ENCODE peak calls at places on chromosomes 6 and 20, in nine cellular contexts. One of them, this sample, is unnamed.

GRCh38 chr20:16423311-16424212 is 149.7 kb downstream of the KIF16B start:
- DNase-seq in activated naive CD8-positive, alpha-beta T cell treated with anti-CD3 and anti-CD28 coated beads, Interleukin-2, amount 50 U/mL, for 16 hours: no peak
- DNase-seq in heart right ventricle: no peak
- DNase-seq in Kasumi-1: no peak
- DNase-seq in RPMI8226: no peak
- DNase-seq in ELR: peak; percentile 19
- DNase-seq in stimulated activated CD4-positive, alpha-beta T cell treated with anti-CD3 and anti-CD28 coated beads, Interleukin-12 subunit alpha, Interleukin-12 subunit beta, amount 100 ng/mL, for 48 hours: no peak
- DNase-seq in GM19239: no peak
- DNase-seq in H7: no peak
- DNase-seq in this sample: no peak

GRCh38 chr20:9978395-9979004 is 56.3 kb upstream of the ANKEF1 start:
- DNase-seq in activated naive CD8-positive, alpha-beta T cell treated with anti-CD3 and anti-CD28 coated beads, Interleukin-2, amount 50 U/mL, for 16 hours: no peak
- DNase-seq in heart right ventricle: peak; percentile 64
- DNase-seq in Kasumi-1: peak; percentile 88
- DNase-seq in RPMI8226: peak; percentile 75
- DNase-seq in ELR: peak; percentile 91
- DNase-seq in stimulated activated CD4-positive, alpha-beta T cell treated with anti-CD3 and anti-CD28 coated beads, Interleukin-12 subunit alpha, Interleukin-12 subunit beta, amount 100 ng/mL, for 48 hours: peak; percentile 0
- DNase-seq in GM19239: peak; percentile 8
- DNase-seq in H7: peak; percentile 43
- DNase-seq in this sample: peak; percentile 92

GRCh38 chr20:25220021-25220730 is 24.7 kb downstream of the ENTPD6 start:
- DNase-seq in activated naive CD8-positive, alpha-beta T cell treated with anti-CD3 and anti-CD28 coated beads, Interleukin-2, amount 50 U/mL, for 16 hours: no peak
- DNase-seq in heart right ventricle: no peak
- DNase-seq in Kasumi-1: no peak
- DNase-seq in RPMI8226: no peak
- DNase-seq in ELR: peak; percentile 17
- DNase-seq in stimulated activated CD4-positive, alpha-beta T cell treated with anti-CD3 and anti-CD28 coated beads, Interleukin-12 subunit alpha, Interleukin-12 subunit beta, amount 100 ng/mL, for 48 hours: no peak
- DNase-seq in GM19239: no peak
- DNase-seq in H7: peak; percentile 70
- DNase-seq in this sample: peak; percentile 74

GRCh38 chr6:7311920-7312615 is 931 bp downstream of the SSR1 start:
- DNase-seq in activated naive CD8-positive, alpha-beta T cell treated with anti-CD3 and anti-CD28 coated beads, Interleukin-2, amount 50 U/mL, for 16 hours: no peak
- DNase-seq in heart right ventricle: no peak
- DNase-seq in Kasumi-1: peak; percentile 17
- DNase-seq in RPMI8226: peak; percentile 47
- DNase-seq in ELR: peak; percentile 19
- DNase-seq in stimulated activated CD4-positive, alpha-beta T cell treated with anti-CD3 and anti-CD28 coated beads, Interleukin-12 subunit alpha, Interleukin-12 subunit beta, amount 100 ng/mL, for 48 hours: no peak
- DNase-seq in GM19239: peak; percentile 28
- DNase-seq in H7: no peak
- DNase-seq in this sample: peak; percentile 43

GRCh38 chr6:30793521-30794194 is 49.3 kb upstream of the IER3 start:
- DNase-seq in activated naive CD8-positive, alpha-beta T cell treated with anti-CD3 and anti-CD28 coated beads, Interleukin-2, amount 50 U/mL, for 16 hours: no peak
- DNase-seq in heart right ventricle: no peak
- DNase-seq in Kasumi-1: peak; percentile 23
- DNase-seq in RPMI8226: peak; percentile 43
- DNase-seq in ELR: peak; percentile 78
- DNase-seq in stimulated activated CD4-positive, alpha-beta T cell treated with anti-CD3 and anti-CD28 coated beads, Interleukin-12 subunit alpha, Interleukin-12 subunit beta, amount 100 ng/mL, for 48 hours: no peak
- DNase-seq in GM19239: peak; percentile 59
- DNase-seq in H7: no peak
- DNase-seq in this sample: no peak

GRCh38 chr6:126947070-126947469 is 171.4 kb upstream of the RSPO3 start:
- DNase-seq in activated naive CD8-positive, alpha-beta T cell treated with anti-CD3 and anti-CD28 coated beads, Interleukin-2, amount 50 U/mL, for 16 hours: no peak
- DNase-seq in heart right ventricle: no peak
- DNase-seq in Kasumi-1: no peak
- DNase-seq in RPMI8226: no peak
- DNase-seq in ELR: no peak
- DNase-seq in stimulated activated CD4-positive, alpha-beta T cell treated with anti-CD3 and anti-CD28 coated beads, Interleukin-12 subunit alpha, Interleukin-12 subunit beta, amount 100 ng/mL, for 48 hours: no peak
- DNase-seq in GM19239: no peak
- DNase-seq in H7: no peak
- DNase-seq in this sample: no peak

GRCh38 chr20:4371623-4372246 is 350.0 kb upstream of the PRND start:
- DNase-seq in activated naive CD8-positive, alpha-beta T cell treated with anti-CD3 and anti-CD28 coated beads, Interleukin-2, amount 50 U/mL, for 16 hours: no peak
- DNase-seq in heart right ventricle: no peak
- DNase-seq in Kasumi-1: peak; percentile 22
- DNase-seq in RPMI8226: no peak
- DNase-seq in ELR: no peak
- DNase-seq in stimulated activated CD4-positive, alpha-beta T cell treated with anti-CD3 and anti-CD28 coated beads, Interleukin-12 subunit alpha, Interleukin-12 subunit beta, amount 100 ng/mL, for 48 hours: no peak
- DNase-seq in GM19239: no peak
- DNase-seq in H7: no peak
- DNase-seq in this sample: no peak

GRCh38 chr6:87731818-87732661 is 30.0 kb upstream of the AKIRIN2 start:
- DNase-seq in activated naive CD8-positive, alpha-beta T cell treated with anti-CD3 and anti-CD28 coated beads, Interleukin-2, amount 50 U/mL, for 16 hours: no peak
- DNase-seq in heart right ventricle: peak; percentile 82
- DNase-seq in Kasumi-1: peak; percentile 99
- DNase-seq in RPMI8226: peak; percentile 79
- DNase-seq in ELR: peak; percentile 89
- DNase-seq in stimulated activated CD4-positive, alpha-beta T cell treated with anti-CD3 and anti-CD28 coated beads, Interleukin-12 subunit alpha, Interleukin-12 subunit beta, amount 100 ng/mL, for 48 hours: no peak
- DNase-seq in GM19239: peak; percentile 54
- DNase-seq in H7: no peak
- DNase-seq in this sample: no peak

GRCh38 chr6:168075787-168076202 is 3.2 kb downstream of the FRMD1 start:
- DNase-seq in activated naive CD8-positive, alpha-beta T cell treated with anti-CD3 and anti-CD28 coated beads, Interleukin-2, amount 50 U/mL, for 16 hours: no peak
- DNase-seq in heart right ventricle: no peak
- DNase-seq in Kasumi-1: no peak
- DNase-seq in RPMI8226: no peak
- DNase-seq in ELR: no peak
- DNase-seq in stimulated activated CD4-positive, alpha-beta T cell treated with anti-CD3 and anti-CD28 coated beads, Interleukin-12 subunit alpha, Interleukin-12 subunit beta, amount 100 ng/mL, for 48 hours: no peak
- DNase-seq in GM19239: no peak
- DNase-seq in H7: no peak
- DNase-seq in this sample: no peak

GRCh38 chr6:43436577-43437282 is 9.4 kb downstream of the ABCC10 start:
- DNase-seq in activated naive CD8-positive, alpha-beta T cell treated with anti-CD3 and anti-CD28 coated beads, Interleukin-2, amount 50 U/mL, for 16 hours: no peak
- DNase-seq in heart right ventricle: no peak
- DNase-seq in Kasumi-1: no peak
- DNase-seq in RPMI8226: peak; percentile 66
- DNase-seq in ELR: peak; percentile 73
- DNase-seq in stimulated activated CD4-positive, alpha-beta T cell treated with anti-CD3 and anti-CD28 coated beads, Interleukin-12 subunit alpha, Interleukin-12 subunit beta, amount 100 ng/mL, for 48 hours: no peak
- DNase-seq in GM19239: no peak
- DNase-seq in H7: no peak
- DNase-seq in this sample: no peak

GRCh38 chr6:25899580-25900408 is 25.8 kb upstream of the SLC17A3 start:
- DNase-seq in activated naive CD8-positive, alpha-beta T cell treated with anti-CD3 and anti-CD28 coated beads, Interleukin-2, amount 50 U/mL, for 16 hours: no peak
- DNase-seq in heart right ventricle: no peak
- DNase-seq in Kasumi-1: no peak
- DNase-seq in RPMI8226: no peak
- DNase-seq in ELR: no peak
- DNase-seq in stimulated activated CD4-positive, alpha-beta T cell treated with anti-CD3 and anti-CD28 coated beads, Interleukin-12 subunit alpha, Interleukin-12 subunit beta, amount 100 ng/mL, for 48 hours: no peak
- DNase-seq in GM19239: no peak
- DNase-seq in H7: no peak
- DNase-seq in this sample: no peak